ENCODE peak calls at places on chromosomes 6 and 20, in seven cellular contexts. K, Q, H, L, A, T and X are unnamed samples. For H3K4me1, the result is how much of the 10 kb centered on the place peaks cover.

GRCh38 chr6:6915219-6915618 is 192.5 kb upstream of the RREB1 start:
- DNase-seq in K (no peak), Q (no peak), T (no peak), H (no peak), L (no peak), A (no peak), X (no peak)

GRCh38 chr6:129353067-129353466 is 356.9 kb downstream of the ARHGAP18 start:
- DNase-seq in H (no peak), Q (no peak), L (no peak), K (peak), T (peak), A (no peak), X (no peak)

GRCh38 chr20:50037123-50037522 is 54.3 kb downstream of the SNAI1 start:
- DNase-seq in H (no peak), K (no peak), T (no peak), A (no peak), Q (no peak), L (no peak), X (no peak)

GRCh38 chr6:7661364-7661763 is 64.5 kb upstream of the BMP6 start:
- DNase-seq in K (no peak), A (no peak), H (no peak), Q (no peak), T (no peak), L (no peak), X (no peak)

GRCh38 chr20:3330046-3330741 is 77.3 kb downstream of the DNAAF9 start:
- DNase-seq in T (no peak), H (no peak), Q (no peak), K (no peak), L (no peak), A (no peak), X (no peak)

GRCh38 chr20:10603971-10604864 is 69.6 kb downstream of the JAG1 start:
- DNase-seq in T (peak), A (no peak), H (peak), L (peak), K (peak), Q (no peak), X (no peak)

GRCh38 chr6:11586117-11586516 is 48.6 kb downstream of the TMEM170B start:
- DNase-seq in K (no peak), A (no peak), T (no peak), Q (no peak), L (no peak), H (no peak), X (no peak)

GRCh38 chr6:47512872-47513271 is 35.3 kb downstream of the CD2AP start:
- DNase-seq in L (no peak), Q (no peak), K (no peak), A (no peak), T (no peak), H (no peak), X (no peak)

GRCh38 chr6:4397307-4397706 is 261.9 kb upstream of the ECI2 start:
- DNase-seq in Q (no peak), K (no peak), H (no peak), A (no peak), L (no peak), T (no peak), X (no peak)

GRCh38 chr6:87660226-87660886 is 41.7 kb downstream of the AKIRIN2 start:
- DNase-seq in T (peak), H (no peak), A (no peak), Q (no peak), L (no peak), K (no peak), X (no peak)

GRCh38 chr6:56023829-56024228 is 148.4 kb upstream of the BMP5 start:
- DNase-seq in Q (no peak), L (no peak), A (no peak), H (no peak), K (no peak), T (no peak), X (no peak)

GRCh38 chr6:129331450-129332138 is 378.4 kb downstream of the ARHGAP18 start:
- DNase-seq in H (no peak), Q (no peak), K (no peak), T (peak), L (no peak), A (no peak), X (no peak)

GRCh38 chr6:79438015-79438414 is 99.2 kb downstream of the LCA5 start:
- DNase-seq in Q (no peak), L (no peak), A (no peak), T (peak), K (no peak), H (no peak), X (no peak)

GRCh38 chr6:144515761-144516160 is 230.6 kb downstream of the UTRN start:
- DNase-seq in A (no peak), K (no peak), L (no peak), Q (no peak), T (no peak), H (no peak), X (no peak)

GRCh38 chr20:44691424-44692423 is 23.4 kb upstream of the CCN5 start:
- DNase-seq in K (no peak), H (no peak), T (no peak), Q (no peak), A (no peak), L (no peak), X (peak)
- H3K4me3 ChIP-seq in K (no peak), H (no peak), T (no peak), Q (no peak), A (no peak), L (no peak), X (no peak)

GRCh38 chr20:61926253-61926613 is 139.4 kb downstream of the TAF4 start:
- DNase-seq in A (no peak), T (no peak), Q (no peak), L (no peak), H (no peak), K (no peak), X (peak)

GRCh38 chr20:61924211-61924857 is 141.3 kb downstream of the TAF4 start:
- DNase-seq in H (no peak), K (no peak), Q (no peak), L (no peak), T (no peak), A (no peak), X (peak)

GRCh38 chr20:61926796-61927192 is 138.9 kb downstream of the TAF4 start:
- DNase-seq in H (no peak), A (no peak), L (no peak), Q (no peak), T (no peak), K (no peak), X (no peak)

GRCh38 chr20:61924858-61925554 is 140.7 kb downstream of the TAF4 start:
- DNase-seq in T (no peak), A (no peak), K (no peak), Q (no peak), L (no peak), H (no peak), X (peak)

GRCh38 chr20:61925555-61926252 is 140.0 kb downstream of the TAF4 start:
- DNase-seq in Q (no peak), L (no peak), T (no peak), H (no peak), K (no peak), A (no peak), X (no peak)
- TF ChIP-seq POLR2AphosphoS5 in Q (no peak), L (no peak), T (no peak), H (no peak), K (no peak), A (no peak), X (no peak)

GRCh38 chr6:119036076-119036475 is 42.4 kb downstream of the FAM184A start:
- DNase-seq in Q (no peak), T (no peak), A (no peak), K (no peak), H (no peak), L (no peak), X (no peak)
- H3K4me1 ChIP-seq in Q (under half), T (under half), A (under half), K (under half), H (under half), L (under half), X (under half)

DNA sequence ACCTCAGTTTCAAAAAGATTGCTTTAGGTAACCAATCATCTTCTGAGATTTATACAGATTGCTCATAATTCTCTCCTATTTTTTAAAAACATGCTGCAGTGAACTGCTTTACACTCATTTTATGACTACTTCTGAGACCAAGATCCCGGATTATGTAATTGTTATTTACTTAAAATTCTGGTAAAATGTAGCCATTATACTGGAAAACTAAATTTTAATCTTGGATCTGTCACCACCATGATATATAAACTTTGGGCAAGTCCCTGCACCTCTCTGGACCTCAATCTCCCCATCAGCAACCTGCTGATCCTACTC is 477 bp upstream of the PROCR start:
- DNase-seq in H (no peak), T (no peak), Q (no peak), L (no peak), A (no peak), K (no peak), X (no peak)
- H3K4me3 ChIP-seq in H (no peak), T (no peak), Q (peak), L (peak), A (peak), K (peak), X (peak)

DNA sequence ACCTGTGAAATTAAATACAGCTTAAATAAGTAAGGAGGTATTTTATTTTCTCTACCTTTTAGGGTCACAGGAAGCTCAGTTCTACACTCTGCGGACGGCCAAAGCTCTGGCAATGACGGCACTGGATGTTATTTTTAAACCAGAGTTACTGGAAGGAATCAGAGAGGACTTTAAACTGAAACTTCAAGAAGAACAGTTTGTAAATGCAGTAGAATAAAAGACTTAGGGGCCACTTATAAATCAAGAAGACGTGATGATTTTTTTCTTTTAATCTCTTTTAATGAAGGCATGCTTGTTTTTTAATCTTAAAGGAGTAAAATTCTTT is 16.2 kb downstream of the PM20D2 start:
- DNase-seq in K (no peak), Q (no peak), A (no peak), T (no peak), H (no peak), L (no peak), X (no peak)
- TF ChIP-seq POLR2AphosphoS5 in K (peak), Q (no peak), A (no peak), T (no peak), H (no peak), L (no peak), X (no peak)